ENCODE peak calls at places on chromosomes 1 and 21, in eight cellular contexts. One of them, this sample, is unnamed.

GRCh38 chr1:40385437-40386310 is 12.1 kb downstream of the SMAP2 start:
- DNase-seq in lung: no peak
- DNase-seq in progenitor cell of endocrine pancreas: no peak
- DNase-seq in CD8-positive, alpha-beta T cell: peak; percentile 34
- DNase-seq in GM13976: peak; percentile 55
- DNase-seq in astrocyte of the spinal cord: peak; percentile 45
- DNase-seq in HCT116: no peak
- DNase-seq in GM20000: peak; percentile 68
- DNase-seq in this sample: peak; percentile 83

GRCh38 chr1:169309178-169310166 is 58.1 kb downstream of the NME7 start:
- DNase-seq in lung: no peak
- DNase-seq in progenitor cell of endocrine pancreas: no peak
- DNase-seq in CD8-positive, alpha-beta T cell: no peak
- DNase-seq in GM13976: peak; percentile 28
- DNase-seq in astrocyte of the spinal cord: no peak
- DNase-seq in HCT116: no peak
- DNase-seq in GM20000: peak; percentile 19
- DNase-seq in this sample: peak; percentile 30

GRCh38 chr1:60947367-60947766 is 135.0 kb upstream of the NFIA start:
- DNase-seq in lung: no peak
- DNase-seq in progenitor cell of endocrine pancreas: no peak
- DNase-seq in CD8-positive, alpha-beta T cell: no peak
- DNase-seq in GM13976: no peak
- DNase-seq in astrocyte of the spinal cord: no peak
- DNase-seq in HCT116: no peak
- DNase-seq in GM20000: no peak
- DNase-seq in this sample: no peak

GRCh38 chr21:45617021-45617930 is 26.2 kb upstream of the PCBP3 start:
- DNase-seq in lung: no peak
- DNase-seq in progenitor cell of endocrine pancreas: no peak
- DNase-seq in CD8-positive, alpha-beta T cell: no peak
- DNase-seq in GM13976: no peak
- DNase-seq in astrocyte of the spinal cord: no peak
- DNase-seq in HCT116: no peak
- DNase-seq in GM20000: no peak
- DNase-seq in this sample: no peak

GRCh38 chr1:63674238-63674864 is 81.1 kb downstream of the PGM1 start:
- DNase-seq in lung: peak; percentile 57
- DNase-seq in progenitor cell of endocrine pancreas: peak; percentile 67
- DNase-seq in CD8-positive, alpha-beta T cell: no peak
- DNase-seq in GM13976: peak; percentile 51
- DNase-seq in astrocyte of the spinal cord: peak; percentile 96
- DNase-seq in HCT116: peak; percentile 67
- DNase-seq in GM20000: peak; percentile 53
- DNase-seq in this sample: no peak

GRCh38 chr1:15848143-15848928 is 829 bp downstream of the SPEN start:
- DNase-seq in lung: peak; percentile 47
- DNase-seq in progenitor cell of endocrine pancreas: peak; percentile 13
- DNase-seq in CD8-positive, alpha-beta T cell: peak; percentile 25
- DNase-seq in GM13976: no peak
- DNase-seq in astrocyte of the spinal cord: peak; percentile 21
- DNase-seq in HCT116: no peak
- DNase-seq in GM20000: no peak
- DNase-seq in this sample: peak; percentile 70

GRCh38 chr1:26225033-26225831 is 8.8 kb upstream of the CEP85 start:
- DNase-seq in lung: peak; percentile 76
- DNase-seq in progenitor cell of endocrine pancreas: peak; percentile 77
- DNase-seq in CD8-positive, alpha-beta T cell: no peak
- DNase-seq in GM13976: peak; percentile 62
- DNase-seq in astrocyte of the spinal cord: peak; percentile 7
- DNase-seq in HCT116: no peak
- DNase-seq in GM20000: peak; percentile 37
- DNase-seq in this sample: peak; percentile 32

GRCh38 chr1:224509881-224510280 is 75.3 kb upstream of the WDR26 start:
- DNase-seq in lung: no peak
- DNase-seq in progenitor cell of endocrine pancreas: no peak
- DNase-seq in CD8-positive, alpha-beta T cell: no peak
- DNase-seq in GM13976: no peak
- DNase-seq in astrocyte of the spinal cord: no peak
- DNase-seq in HCT116: no peak
- DNase-seq in GM20000: no peak
- DNase-seq in this sample: no peak

GRCh38 chr21:31186916-31187315 is 148.6 kb upstream of the KRTAP19-8 start:
- DNase-seq in lung: no peak
- DNase-seq in progenitor cell of endocrine pancreas: no peak
- DNase-seq in CD8-positive, alpha-beta T cell: no peak
- DNase-seq in GM13976: no peak
- DNase-seq in astrocyte of the spinal cord: no peak
- DNase-seq in HCT116: no peak
- DNase-seq in GM20000: no peak
- DNase-seq in this sample: no peak

GRCh38 chr1:149997585-149998262 is 12.8 kb downstream of the OTUD7B start:
- DNase-seq in lung: no peak
- DNase-seq in progenitor cell of endocrine pancreas: no peak
- DNase-seq in CD8-positive, alpha-beta T cell: no peak
- DNase-seq in GM13976: peak; percentile 49
- DNase-seq in astrocyte of the spinal cord: no peak
- DNase-seq in HCT116: no peak
- DNase-seq in GM20000: peak; percentile 42
- DNase-seq in this sample: peak; percentile 89

GRCh38 chr1:20483833-20484525 is 2.0 kb downstream of the CAMK2N1 start:
- DNase-seq in lung: no peak
- DNase-seq in progenitor cell of endocrine pancreas: peak; percentile 28
- DNase-seq in CD8-positive, alpha-beta T cell: no peak
- DNase-seq in GM13976: no peak
- DNase-seq in astrocyte of the spinal cord: peak; percentile 35
- DNase-seq in HCT116: no peak
- DNase-seq in GM20000: peak; percentile 54
- DNase-seq in this sample: no peak
- TF ChIP-seq CTCF in lung: no peak
- TF ChIP-seq CTCF in progenitor cell of endocrine pancreas: peak; percentile 42
- TF ChIP-seq CTCF in CD8-positive, alpha-beta T cell: no peak
- TF ChIP-seq CTCF in GM13976: no peak
- TF ChIP-seq CTCF in astrocyte of the spinal cord: peak; percentile 11
- TF ChIP-seq CTCF in HCT116: no peak
- TF ChIP-seq CTCF in GM20000: no peak
- TF ChIP-seq CTCF in this sample: no peak

GRCh38 chr21:44301961-44302406 is 2.1 kb downstream of the PFKL start:
- DNase-seq in lung: no peak
- DNase-seq in progenitor cell of endocrine pancreas: no peak
- DNase-seq in CD8-positive, alpha-beta T cell: no peak
- DNase-seq in GM13976: no peak
- DNase-seq in astrocyte of the spinal cord: no peak
- DNase-seq in HCT116: no peak
- DNase-seq in GM20000: no peak
- DNase-seq in this sample: no peak
- TF ChIP-seq CTCF in lung: no peak
- TF ChIP-seq CTCF in progenitor cell of endocrine pancreas: peak; percentile 6
- TF ChIP-seq CTCF in CD8-positive, alpha-beta T cell: no peak
- TF ChIP-seq CTCF in GM13976: no peak
- TF ChIP-seq CTCF in astrocyte of the spinal cord: no peak
- TF ChIP-seq CTCF in HCT116: no peak
- TF ChIP-seq CTCF in GM20000: no peak
- TF ChIP-seq CTCF in this sample: no peak

GRCh38 chr1:182599339-182599738 is 4.8 kb downstream of the RGS16 start:
- DNase-seq in lung: no peak
- DNase-seq in progenitor cell of endocrine pancreas: no peak
- DNase-seq in CD8-positive, alpha-beta T cell: no peak
- DNase-seq in GM13976: no peak
- DNase-seq in astrocyte of the spinal cord: no peak
- DNase-seq in HCT116: no peak
- DNase-seq in GM20000: no peak
- DNase-seq in this sample: no peak
- TF ChIP-seq CTCF in lung: no peak
- TF ChIP-seq CTCF in progenitor cell of endocrine pancreas: peak; percentile 55
- TF ChIP-seq CTCF in CD8-positive, alpha-beta T cell: peak; percentile 38
- TF ChIP-seq CTCF in GM13976: peak; percentile 37
- TF ChIP-seq CTCF in astrocyte of the spinal cord: peak; percentile 50
- TF ChIP-seq CTCF in HCT116: peak; percentile 22
- TF ChIP-seq CTCF in GM20000: peak; percentile 40
- TF ChIP-seq CTCF in this sample: peak; percentile 63

GRCh38 chr1:13748610-13749505 is 48.9 kb downstream of the PRDM2 start:
- DNase-seq in lung: peak; percentile 97
- DNase-seq in progenitor cell of endocrine pancreas: peak; percentile 90
- DNase-seq in CD8-positive, alpha-beta T cell: peak; percentile 95
- DNase-seq in GM13976: peak; percentile 97
- DNase-seq in astrocyte of the spinal cord: peak; percentile 96
- DNase-seq in HCT116: peak; percentile 80
- DNase-seq in GM20000: peak; percentile 99
- DNase-seq in this sample: peak; percentile 96
- TF ChIP-seq CTCF in lung: no peak
- TF ChIP-seq CTCF in progenitor cell of endocrine pancreas: peak; percentile 36
- TF ChIP-seq CTCF in CD8-positive, alpha-beta T cell: no peak
- TF ChIP-seq CTCF in GM13976: no peak
- TF ChIP-seq CTCF in astrocyte of the spinal cord: no peak
- TF ChIP-seq CTCF in HCT116: no peak
- TF ChIP-seq CTCF in GM20000: no peak
- TF ChIP-seq CTCF in this sample: peak; percentile 7

GRCh38 chr1:199550384-199551067 is 477.0 kb upstream of the NR5A2 start:
- DNase-seq in lung: no peak
- DNase-seq in progenitor cell of endocrine pancreas: no peak
- DNase-seq in CD8-positive, alpha-beta T cell: no peak
- DNase-seq in GM13976: no peak
- DNase-seq in astrocyte of the spinal cord: peak; percentile 61
- DNase-seq in HCT116: no peak
- DNase-seq in GM20000: no peak
- DNase-seq in this sample: no peak

GRCh38 chr1:199546323-199546722 is 481.2 kb upstream of the NR5A2 start:
- DNase-seq in lung: no peak
- DNase-seq in progenitor cell of endocrine pancreas: no peak
- DNase-seq in CD8-positive, alpha-beta T cell: no peak
- DNase-seq in GM13976: no peak
- DNase-seq in astrocyte of the spinal cord: peak; percentile 3
- DNase-seq in HCT116: no peak
- DNase-seq in GM20000: no peak
- DNase-seq in this sample: no peak

GRCh38 chr1:199549424-199549823 is 478.1 kb upstream of the NR5A2 start:
- DNase-seq in lung: no peak
- DNase-seq in progenitor cell of endocrine pancreas: no peak
- DNase-seq in CD8-positive, alpha-beta T cell: no peak
- DNase-seq in GM13976: no peak
- DNase-seq in astrocyte of the spinal cord: peak; percentile 32
- DNase-seq in HCT116: no peak
- DNase-seq in GM20000: no peak
- DNase-seq in this sample: no peak

GRCh38 chr1:199553104-199553503 is 474.4 kb upstream of the NR5A2 start:
- DNase-seq in lung: no peak
- DNase-seq in progenitor cell of endocrine pancreas: no peak
- DNase-seq in CD8-positive, alpha-beta T cell: no peak
- DNase-seq in GM13976: no peak
- DNase-seq in astrocyte of the spinal cord: no peak
- DNase-seq in HCT116: no peak
- DNase-seq in GM20000: no peak
- DNase-seq in this sample: no peak

GRCh38 chr1:199551967-199552565 is 475.4 kb upstream of the NR5A2 start:
- DNase-seq in lung: no peak
- DNase-seq in progenitor cell of endocrine pancreas: peak; percentile 12
- DNase-seq in CD8-positive, alpha-beta T cell: no peak
- DNase-seq in GM13976: peak; percentile 31
- DNase-seq in astrocyte of the spinal cord: peak; percentile 80
- DNase-seq in HCT116: peak; percentile 40
- DNase-seq in GM20000: peak; percentile 25
- DNase-seq in this sample: peak; percentile 11
- TF ChIP-seq CTCF in lung: peak; percentile 22
- TF ChIP-seq CTCF in progenitor cell of endocrine pancreas: peak; percentile 89
- TF ChIP-seq CTCF in CD8-positive, alpha-beta T cell: peak; percentile 45
- TF ChIP-seq CTCF in GM13976: peak; percentile 50
- TF ChIP-seq CTCF in astrocyte of the spinal cord: peak; percentile 84
- TF ChIP-seq CTCF in HCT116: peak; percentile 66
- TF ChIP-seq CTCF in GM20000: peak; percentile 61
- TF ChIP-seq CTCF in this sample: peak; percentile 76

GRCh38 chr1:152806576-152806975 is at the start of gene LCE1C:
- DNase-seq in lung: no peak
- DNase-seq in progenitor cell of endocrine pancreas: no peak
- DNase-seq in CD8-positive, alpha-beta T cell: no peak
- DNase-seq in GM13976: no peak
- DNase-seq in astrocyte of the spinal cord: no peak
- DNase-seq in HCT116: no peak
- DNase-seq in GM20000: no peak
- DNase-seq in this sample: no peak

GRCh38 chr1:152796421-152796820 is at the start of gene LCE1D:
- DNase-seq in lung: no peak
- DNase-seq in progenitor cell of endocrine pancreas: no peak
- DNase-seq in CD8-positive, alpha-beta T cell: no peak
- DNase-seq in GM13976: no peak
- DNase-seq in astrocyte of the spinal cord: no peak
- DNase-seq in HCT116: no peak
- DNase-seq in GM20000: no peak
- DNase-seq in this sample: no peak

DNA sequence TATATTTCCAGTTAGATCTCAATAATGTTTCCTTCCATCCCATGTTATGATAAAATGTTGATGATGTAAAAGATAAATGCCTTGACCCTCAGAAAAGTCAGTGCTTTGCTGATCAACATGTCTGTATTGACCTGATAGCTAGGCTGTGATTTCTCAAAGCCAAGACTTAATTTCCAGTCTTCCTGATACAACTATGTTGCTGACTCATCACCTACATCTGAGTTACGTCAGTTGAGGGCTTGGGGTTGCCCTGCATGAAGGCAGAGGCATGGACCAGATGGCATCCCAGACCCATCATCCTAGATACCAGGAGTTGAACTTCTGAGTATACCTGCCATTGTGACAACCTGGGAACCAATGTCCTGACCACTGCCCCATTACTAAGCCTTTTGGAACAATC is 4.8 kb downstream of the LCE1D start:
- DNase-seq in lung: no peak
- DNase-seq in progenitor cell of endocrine pancreas: no peak
- DNase-seq in CD8-positive, alpha-beta T cell: no peak
- DNase-seq in GM13976: no peak
- DNase-seq in astrocyte of the spinal cord: no peak
- DNase-seq in HCT116: no peak
- DNase-seq in GM20000: no peak
- DNase-seq in this sample: no peak
- TF ChIP-seq CTCF in lung: no peak
- TF ChIP-seq CTCF in progenitor cell of endocrine pancreas: no peak
- TF ChIP-seq CTCF in CD8-positive, alpha-beta T cell: no peak
- TF ChIP-seq CTCF in GM13976: no peak
- TF ChIP-seq CTCF in astrocyte of the spinal cord: no peak
- TF ChIP-seq CTCF in HCT116: no peak
- TF ChIP-seq CTCF in GM20000: no peak
- TF ChIP-seq CTCF in this sample: no peak